ENCODE peak calls at places on chromosomes 11 and 22, in ten cellular contexts. D is activated naive CD4-positive, alpha-beta T cell treated with anti-CD3 and anti-CD28 coated beads, Interleukin-2, amount 50 U/mL, for 16 hours; N is HuH-7; F is endothelial cell; C is HTR-8/SVneo; J is stimulated activated CD4-positive, alpha-beta T cell treated with anti-CD3 and anti-CD28 coated beads, Interleukin-4, amount 100 ng/mL, for 4 hours; G is A172; S is iris pigment epithelial cell; E is retina; T is astrocyte of the spinal cord. Z is an unnamed sample.

GRCh38 chr11:70915158-70915795 is 337.1 kb downstream of the SHANK2 start:
- DNase-seq in E (peak), S (no peak), F (no peak), G (no peak), J (no peak), C (no peak), N (no peak), T (no peak), D (no peak), Z (no peak)

GRCh38 chr22:38569181-38569971 is 607 bp downstream of the DMC1 start:
- DNase-seq in T (no peak), F (peak), N (no peak), E (peak), G (no peak), J (peak), D (no peak), C (no peak), S (no peak), Z (peak)

GRCh38 chr11:14148653-14149273 is 186.2 kb downstream of the SPON1 start:
- DNase-seq in E (no peak), N (peak), F (no peak), T (peak), J (no peak), D (no peak), C (peak), S (peak), G (peak), Z (peak)

GRCh38 chr11:12200359-12201015 is 90.1 kb downstream of the MICAL2 start:
- DNase-seq in D (no peak), F (no peak), S (peak), J (no peak), G (peak), E (no peak), C (peak), T (peak), N (no peak), Z (peak)

GRCh38 chr11:123576501-123576900 is 77.9 kb downstream of the SCN3B start:
- DNase-seq in T (no peak), J (no peak), C (no peak), G (no peak), D (no peak), F (no peak), S (no peak), N (no peak), E (no peak), Z (no peak)

GRCh38 chr11:112884012-112884767 is 77.0 kb upstream of the NCAM1 start:
- DNase-seq in D (no peak), C (no peak), E (no peak), N (no peak), S (peak), J (no peak), G (no peak), F (no peak), T (no peak), Z (no peak)

GRCh38 chr11:28107331-28107725 is 628 bp downstream of the KIF18A start:
- DNase-seq in N (peak), T (no peak), F (peak), C (peak), E (no peak), D (no peak), S (peak), J (no peak), G (no peak), Z (peak)

GRCh38 chr11:132960679-132961078 is 571.6 kb downstream of the OPCML start:
- DNase-seq in J (no peak), D (no peak), G (no peak), N (no peak), F (no peak), C (no peak), S (no peak), E (no peak), T (no peak), Z (no peak)

GRCh38 chr11:72005347-72006260 is 6.9 kb downstream of the IL18BP start:
- DNase-seq in S (no peak), T (no peak), F (no peak), G (no peak), D (no peak), E (no peak), N (no peak), J (no peak), C (no peak), Z (no peak)

GRCh38 chr22:40426671-40427070 is 56.3 kb downstream of the SGSM3 start:
- DNase-seq in J (no peak), N (no peak), G (peak), T (peak), E (peak), C (no peak), S (no peak), F (no peak), D (no peak), Z (no peak)

GRCh38 chr11:99199336-99199735 is 178.6 kb downstream of the CNTN5 start:
- DNase-seq in E (no peak), G (no peak), T (peak), F (no peak), N (no peak), S (peak), J (no peak), C (no peak), D (no peak), Z (no peak)

GRCh38 chr22:26398741-26399153 is 30.3 kb upstream of the ASPHD2 start:
- DNase-seq in T (peak), G (peak), N (no peak), F (peak), J (peak), D (peak), E (peak), S (peak), C (peak), Z (peak)

GRCh38 chr11:17188675-17189074 is 19.1 kb downstream of the PIK3C2A start:
- DNase-seq in D (no peak), E (no peak), F (no peak), C (no peak), S (no peak), T (no peak), G (no peak), J (no peak), N (no peak), Z (no peak)

GRCh38 chr11:131910491-131911387 is 540.3 kb downstream of the NTM start:
- DNase-seq in J (no peak), N (no peak), D (no peak), E (peak), F (peak), C (peak), S (peak), T (peak), G (no peak), Z (peak)

GRCh38 chr11:102361100-102362021 is 14.3 kb downstream of the BIRC2 start:
- DNase-seq in C (no peak), F (no peak), N (no peak), G (no peak), T (peak), J (no peak), D (no peak), E (no peak), S (peak), Z (no peak)

GRCh38 chr11:71301858-71302533 is 49.6 kb upstream of the SHANK2 start:
- DNase-seq in F (no peak), C (no peak), D (no peak), G (no peak), S (no peak), J (no peak), E (no peak), N (no peak), T (no peak), Z (no peak)

GRCh38 chr11:121672630-121673487 is 220.1 kb upstream of the SORL1-AS1 start:
- DNase-seq in E (no peak), J (no peak), G (no peak), N (no peak), T (no peak), C (no peak), F (no peak), S (no peak), D (no peak), Z (no peak)

GRCh38 chr11:45501277-45501979 is 164.0 kb downstream of the CHST1 start:
- DNase-seq in E (peak), J (no peak), N (no peak), G (no peak), C (no peak), S (no peak), F (no peak), T (no peak), D (no peak), Z (no peak)

GRCh38 chr11:72771507-72771906 is 19.3 kb upstream of the ARAP1 start:
- DNase-seq in J (no peak), N (no peak), C (no peak), S (peak), D (no peak), F (no peak), G (peak), E (no peak), T (peak), Z (peak)

GRCh38 chr11:78079232-78080083 is at the start of gene NDUFC2:
- DNase-seq in S (peak), T (peak), G (peak), F (peak), E (peak), J (peak), D (peak), N (peak), C (peak), Z (peak)

GRCh38 chr22:27740192-27740748 is 61.3 kb downstream of the MN1 start:
- DNase-seq in C (no peak), S (no peak), N (no peak), D (no peak), T (no peak), E (no peak), F (no peak), J (no peak), G (no peak), Z (no peak)

GRCh38 chr11:65446446-65447277 is 24.1 kb downstream of the NEAT1 start:
- DNase-seq in E (no peak), C (no peak), J (no peak), G (peak), S (peak), N (no peak), T (peak), F (no peak), D (no peak), Z (peak)

GRCh38 chr11:78228467-78228866 is 39.7 kb downstream of the USP35 start:
- DNase-seq in G (peak), C (peak), F (peak), T (peak), J (no peak), E (peak), N (peak), S (peak), D (no peak), Z (peak)